ENCODE peak calls at places on chromosome 22, in ten cellular contexts. G is GM04504; H is brain microvascular endothelial cell; W is GM03348; O is aorta; Z is A172; R is activated CD4-positive, alpha-beta T cell treated with anti-CD3 and anti-CD28 coated beads, Interleukin-2, amount 50 U/mL, for 1 hour; J is HT1080; D is lower lobe of right lung; S is endothelial cell. K is an unnamed sample.

GRCh38 chr22:38989461-38989860 is 7.3 kb downstream of the APOBEC3B start:
- DNase-seq in J (no peak), Z (no peak), O (no peak), G (no peak), H (no peak), S (no peak), W (no peak), D (no peak), R (no peak), K (no peak)

GRCh38 chr22:38881464-38881871 is 9.5 kb upstream of the CBX6 start:
- DNase-seq in O (no peak), W (peak), H (no peak), R (no peak), Z (no peak), D (no peak), J (no peak), S (no peak), G (peak), K (no peak)

GRCh38 chr22:39384750-39385480 is 14.7 kb upstream of the TAB1 start:
- DNase-seq in S (peak), J (no peak), O (no peak), R (no peak), G (no peak), W (no peak), Z (no peak), H (peak), D (no peak), K (no peak)

GRCh38 chr22:19876314-19876940 is 21.8 kb upstream of the GNB1L start:
- DNase-seq in J (no peak), Z (peak), S (no peak), O (peak), R (no peak), D (peak), W (no peak), G (no peak), H (no peak), K (no peak)

GRCh38 chr22:35197071-35197470 is 60.2 kb upstream of the HMGXB4 start:
- DNase-seq in Z (no peak), W (no peak), J (no peak), R (no peak), D (no peak), S (no peak), H (no peak), O (no peak), G (no peak), K (no peak)

GRCh38 chr22:43789452-43789851 is 22.7 kb downstream of the EFCAB6 start:
- DNase-seq in D (no peak), S (no peak), G (peak), J (no peak), W (peak), O (no peak), H (peak), R (no peak), Z (peak), K (no peak)

GRCh38 chr22:26615830-26616435 is 1.9 kb downstream of the CRYBB1 start:
- DNase-seq in O (peak), W (no peak), S (no peak), D (no peak), H (no peak), J (no peak), Z (no peak), G (no peak), R (no peak), K (no peak)

GRCh38 chr22:22219140-22219996 is 25.2 kb upstream of the VPREB1 start:
- DNase-seq in G (no peak), Z (no peak), H (no peak), R (no peak), J (no peak), W (no peak), D (no peak), O (no peak), S (no peak), K (no peak)

GRCh38 chr22:34992672-34993071 is 73.3 kb upstream of the ISX start:
- DNase-seq in W (no peak), H (no peak), J (peak), G (no peak), Z (no peak), R (no peak), S (no peak), D (no peak), O (no peak), K (no peak)

GRCh38 chr22:39518124-39518786 is 2.1 kb upstream of the ATF4 start:
- DNase-seq in G (no peak), Z (no peak), R (no peak), J (no peak), H (no peak), S (no peak), W (no peak), D (peak), O (peak), K (no peak)

GRCh38 chr22:35170716-35171697 is 86.3 kb upstream of the HMGXB4 start:
- DNase-seq in D (no peak), H (no peak), W (no peak), G (no peak), S (no peak), J (peak), R (no peak), O (no peak), Z (no peak), K (no peak)

GRCh38 chr22:36303874-36304273 is 50.9 kb downstream of the APOL1 start:
- DNase-seq in H (no peak), J (no peak), W (no peak), O (no peak), Z (no peak), D (no peak), G (no peak), R (no peak), S (no peak), K (no peak)

K was measured in central memory CD4-positive, alpha-beta T cell.